ENCODE peak calls at places on chromosomes 13 and 19, in six cellular contexts. C, Z, H, P, I and L are unnamed samples.
A peak's percentile ranks its signal among the peaks of the same experiment; 100 is the strongest.

GRCh38 chr19:48623556-48624066 is 4.3 kb downstream of the SPHK2 start:
- DNase-seq in Z (no peak), I (no peak), C (no peak), P (no peak), H (no peak), L (no peak)

GRCh38 chr13:90919153-90919552 is 428.3 kb upstream of the MIR17HG start:
- DNase-seq in H (no peak), I (no peak), C (no peak), Z (no peak), P (no peak), L (no peak)

GRCh38 chr19:18203408-18203862 is 407 bp downstream of the RAB3A start:
- DNase-seq in H (no peak), I (no peak), P (peak; percentile 58), C (no peak), Z (no peak), L (peak; percentile 71)

GRCh38 chr19:44847144-44848035 is 1.3 kb downstream of the NECTIN2 start:
- DNase-seq in Z (peak; percentile 65), I (peak; percentile 8), C (peak; percentile 92), H (peak; percentile 58), P (peak; percentile 84), L (no peak)

GRCh38 chr19:18658366-18658855 is 21.6 kb downstream of the KLHL26 start:
- DNase-seq in I (no peak), H (no peak), Z (no peak), C (no peak), P (no peak), L (no peak)

GRCh38 chr19:18100710-18101109 is 3.1 kb downstream of the MAST3 start:
- DNase-seq in Z (no peak), I (no peak), H (no peak), C (no peak), P (no peak), L (no peak)

GRCh38 chr13:74210693-74211393 is 76.6 kb upstream of the KLF12 start:
- DNase-seq in Z (no peak), H (peak; percentile 98), C (peak; percentile 68), P (no peak), I (no peak), L (no peak)

GRCh38 chr13:103540394-103540793 is 474.2 kb upstream of the SLC10A2 start:
- DNase-seq in P (no peak), H (no peak), I (no peak), C (no peak), Z (no peak), L (no peak)

GRCh38 chr13:72726721-72727416 is 560 bp downstream of the MZT1 start:
- DNase-seq in I (peak; percentile 2), H (no peak), Z (peak; percentile 7), C (peak; percentile 29), P (peak; percentile 63), L (peak; percentile 62)

GRCh38 chr13:79085021-79085420 is 321.0 kb downstream of the RBM26 start:
- DNase-seq in P (no peak), I (no peak), Z (no peak), H (no peak), C (no peak), L (no peak)

GRCh38 chr13:73809561-73809960 is 324.6 kb downstream of the KLF12 start:
- DNase-seq in Z (no peak), I (no peak), C (no peak), P (no peak), H (peak; percentile 87), L (no peak)

GRCh38 chr19:35155441-35155840 is 906 bp downstream of the FXYD5 start:
- DNase-seq in I (no peak), C (no peak), H (no peak), P (no peak), Z (no peak), L (no peak)

GRCh38 chr19:3803114-3803888 is 17.1 kb upstream of the MATK start:
- DNase-seq in I (no peak), C (no peak), Z (no peak), P (no peak), H (no peak), L (no peak)

GRCh38 chr19:1483979-1484428 is 5.0 kb upstream of the C19orf25 start:
- DNase-seq in C (no peak), I (no peak), P (no peak), Z (no peak), H (no peak), L (no peak)

GRCh38 chr19:30873003-30873402 is 476.2 kb downstream of the TSHZ3 start:
- DNase-seq in P (no peak), Z (no peak), C (no peak), H (no peak), I (no peak), L (no peak)

GRCh38 chr19:36009220-36009619 is 607 bp upstream of the SYNE4 start:
- DNase-seq in C (peak; percentile 72), H (peak; percentile 48), Z (peak; percentile 84), I (no peak), P (peak; percentile 76), L (peak; percentile 34)

GRCh38 chr19:16143399-16144215 is at the start of gene HSH2D:
- DNase-seq in C (peak; percentile 94), P (peak; percentile 96), H (no peak), I (peak; percentile 77), Z (no peak), L (peak; percentile 98)

GRCh38 chr13:112687836-112688559 is 1.8 kb upstream of the ATP11A start:
- DNase-seq in Z (no peak), C (peak; percentile 17), P (no peak), H (no peak), I (no peak), L (peak; percentile 38)

GRCh38 chr13:105097501-105097900 is 1438.0 kb downstream of the EFNB2 start:
- DNase-seq in Z (no peak), P (no peak), H (no peak), C (no peak), I (no peak), L (no peak)

GRCh38 chr19:5200844-5201243 is 139.8 kb downstream of the PTPRS start:
- DNase-seq in C (no peak), P (no peak), Z (no peak), I (no peak), H (no peak), L (no peak)

GRCh38 chr13:41694902-41695301 is 237.6 kb downstream of the RGCC start:
- DNase-seq in C (no peak), P (peak; percentile 25), I (peak; percentile 50), H (peak; percentile 95), Z (peak; percentile 19), L (no peak)

GRCh38 chr13:25659091-25659502 is 287.3 kb downstream of the ATP8A2 start:
- DNase-seq in C (peak; percentile 36), H (no peak), Z (no peak), I (no peak), P (no peak), L (no peak)

GRCh38 chr13:104678161-104678560 is 1611.9 kb upstream of the SLC10A2 start:
- DNase-seq in Z (no peak), I (no peak), H (no peak), P (no peak), C (no peak), L (no peak)

GRCh38 chr19:28514166-28514565 is 698.8 kb downstream of the UQCRFS1 start:
- DNase-seq in Z (no peak), C (no peak), I (no peak), P (no peak), H (no peak), L (no peak)
- TF ChIP-seq CTCF in Z (no peak), C (no peak), I (no peak), P (no peak), H (no peak), L (no peak)

GRCh38 chr19:9467161-9467560 is 31.3 kb downstream of the ZNF560 start:
- DNase-seq in P (no peak), C (no peak), H (no peak), Z (no peak), I (no peak), L (no peak)
- H3K4me1 ChIP-seq in P (no peaks in the 10 kb centered on the region), C (no peaks in the 10 kb centered on the region), H (no peaks in the 10 kb centered on the region), Z (no peaks in the 10 kb centered on the region), I (no peaks in the 10 kb centered on the region), L (no peaks in the 10 kb centered on the region)

GRCh38 chr13:52922961-52923360 is 74.5 kb upstream of the PCDH8 start:
- DNase-seq in H (no peak), Z (no peak), P (no peak), C (no peak), I (no peak), L (no peak)
- TF ChIP-seq POLR2A in H (no peak), Z (no peak), P (no peak), C (no peak), I (no peak), L (no peak)

DNA sequence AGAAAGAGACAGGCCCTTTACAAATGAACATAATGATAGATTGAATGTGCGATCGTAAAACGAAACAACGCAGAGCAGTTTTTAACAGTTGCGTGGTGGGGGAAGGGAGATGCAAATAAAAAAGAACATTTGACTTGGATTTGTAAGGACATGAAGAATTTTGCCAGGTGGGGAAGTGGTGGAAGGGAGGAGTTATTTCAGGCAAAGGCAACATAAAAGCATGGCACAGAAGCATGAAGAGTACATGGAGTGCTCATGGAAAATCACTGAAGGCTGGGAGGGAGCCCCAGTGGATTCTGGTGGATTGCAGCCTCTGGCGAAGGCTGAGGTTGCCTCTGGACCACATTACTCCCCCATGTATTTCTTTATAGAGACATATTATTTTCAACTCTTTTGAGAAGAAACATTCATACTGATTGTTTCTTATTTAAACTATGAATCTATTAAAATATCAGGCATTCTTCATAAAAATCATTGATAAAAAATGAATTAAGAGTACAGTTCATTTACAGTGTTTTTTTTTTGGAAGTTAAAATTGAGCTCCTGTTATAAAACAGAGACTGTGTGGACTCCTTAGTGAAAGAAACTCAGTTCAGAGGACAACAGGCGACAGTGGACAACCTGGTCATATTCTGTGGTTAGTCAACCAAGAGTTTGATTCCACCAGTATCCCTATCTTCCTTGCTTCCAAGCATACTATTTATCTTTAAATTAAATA is 57.5 kb downstream of the STARD13 start:
- DNase-seq in Z (no peak), P (no peak), I (no peak), H (no peak), C (no peak), L (no peak)
- TF ChIP-seq CTCF in Z (no peak), P (no peak), I (no peak), H (no peak), C (no peak), L (no peak)

DNA sequence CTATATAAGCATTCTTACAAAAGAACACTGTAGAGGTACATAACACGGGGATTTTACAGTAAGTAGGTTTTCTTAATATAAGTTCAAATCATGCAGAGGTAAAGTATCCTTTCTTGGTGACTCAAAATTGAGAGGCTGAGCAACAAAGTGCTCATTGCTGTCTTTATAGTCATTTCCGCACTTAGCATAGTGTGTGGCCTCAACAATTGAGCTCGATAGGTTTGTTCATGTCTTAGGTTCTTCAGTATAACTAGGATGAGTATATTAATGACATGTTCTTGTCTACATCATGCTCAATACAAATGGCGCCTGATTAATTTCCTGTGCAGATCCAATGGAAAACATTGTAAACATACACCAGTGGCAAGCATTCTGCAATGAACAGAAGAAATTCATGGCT is 1.4 kb downstream of the WDFY2 start:
- DNase-seq in C (no peak), P (no peak), Z (no peak), I (no peak), H (peak; percentile 62), L (no peak)
- H3K4me1 ChIP-seq in C (peaks cover 16% of the 10 kb centered on the region), P (no peaks in the 10 kb centered on the region), Z (peaks cover 51% of the 10 kb centered on the region), I (peaks cover 14% of the 10 kb centered on the region), H (peaks cover 8% of the 10 kb centered on the region), L (no peaks in the 10 kb centered on the region)

DNA sequence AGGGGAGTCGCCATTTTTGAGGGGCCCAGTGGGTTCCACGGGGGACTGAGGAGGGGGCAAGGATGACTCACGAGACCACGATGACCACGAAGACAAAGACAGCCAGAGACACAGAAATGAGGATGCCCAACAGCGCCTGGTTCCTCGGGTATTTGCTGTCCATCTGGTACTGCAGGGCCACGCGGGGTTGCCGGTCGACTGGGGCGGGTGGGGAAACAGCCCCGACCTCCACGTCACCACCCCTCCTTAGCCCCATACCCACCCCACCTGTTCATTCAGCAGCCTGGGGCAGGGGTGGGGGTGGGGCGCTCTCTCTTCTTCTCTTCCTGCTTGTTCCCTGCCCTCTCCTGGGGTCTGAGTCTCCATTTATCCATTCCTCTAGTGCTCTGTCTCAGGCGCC is 8.6 kb downstream of the IZUMO2 start:
- DNase-seq in H (no peak), P (no peak), Z (no peak), C (no peak), I (no peak), L (no peak)
- TF ChIP-seq POLR2A in H (no peak), P (no peak), Z (no peak), C (no peak), I (no peak), L (no peak)